ENCODE peak calls at places on chromosome 15, in seven cellular contexts. N is activated T-cell treated with anti-CD3 and anti-CD28 coated beads for 48 hours, Q is activated T-helper 1 cell treated with Interleukin-2 at 50 U/mL for 16 hours, C is left ventricle myocardium inferior, B is right atrium auricular region, J is GM03348, S is NCI-H1105. T is an unnamed sample.

GRCh38 chr15:68207176-68207935 is 2.2 kb upstream of the CALML4 start:
- DNase-seq in J (no peak), Q (no peak), N (no peak), C (no peak), B (no peak), S (no peak), T (no peak)

GRCh38 chr15:70512772-70513362 is 250.5 kb downstream of the UACA start:
- DNase-seq in Q (peak), C (peak), N (peak), B (no peak), S (no peak), J (peak), T (no peak)

GRCh38 chr15:100521907-100522306 is 6.8 kb downstream of the CERS3 start:
- DNase-seq in Q (no peak), B (no peak), N (no peak), C (no peak), J (no peak), S (no peak), T (no peak)

GRCh38 chr15:44811347-44811746 is 75.0 kb downstream of the TRIM69 start:
- DNase-seq in N (no peak), Q (no peak), C (no peak), J (no peak), S (no peak), B (no peak), T (no peak)

GRCh38 chr15:65796610-65797012 is 4.5 kb upstream of the DENND4A start:
- DNase-seq in N (no peak), J (peak), C (no peak), S (no peak), Q (no peak), B (no peak), T (no peak)

GRCh38 chr15:31212286-31212685 is 110.8 kb upstream of the TRPM1 start:
- DNase-seq in B (peak), J (no peak), N (no peak), S (no peak), Q (no peak), C (no peak), T (no peak)

GRCh38 chr15:63858881-63859280 is 25.1 kb upstream of the HERC1 start:
- DNase-seq in B (no peak), S (no peak), J (no peak), Q (no peak), C (no peak), N (no peak), T (peak)

GRCh38 chr15:88012711-88013110 is 243.8 kb downstream of the NTRK3 start:
- DNase-seq in Q (no peak), B (no peak), S (no peak), J (no peak), N (no peak), C (no peak), T (no peak)

GRCh38 chr15:57340673-57341259 is 35.5 kb upstream of the CGNL1 start:
- DNase-seq in S (peak), B (no peak), J (peak), N (peak), C (no peak), Q (no peak), T (peak)

GRCh38 chr15:63449711-63450110 is 54.7 kb upstream of the USP3 start:
- DNase-seq in C (no peak), B (no peak), J (peak), Q (no peak), S (no peak), N (no peak), T (no peak)

GRCh38 chr15:61556037-61556648 is 327.0 kb upstream of the RORA start:
- DNase-seq in B (no peak), C (no peak), N (no peak), Q (no peak), J (peak), S (no peak), T (no peak)

GRCh38 chr15:29819979-29820801 is 2.1 kb downstream of the TJP1 start:
- DNase-seq in S (no peak), B (no peak), Q (no peak), C (no peak), J (no peak), N (no peak), T (no peak)

GRCh38 chr15:100159436-100159835 is 182.3 kb downstream of the ADAMTS17 start:
- DNase-seq in S (no peak), Q (no peak), J (no peak), C (no peak), B (no peak), N (no peak), T (no peak)

GRCh38 chr15:27989838-27990237 is 109.3 kb downstream of the OCA2 start:
- DNase-seq in S (no peak), C (no peak), B (no peak), J (no peak), N (no peak), Q (no peak), T (no peak)

GRCh38 chr15:77684341-77685081 is 51.8 kb upstream of the LINGO1 start:
- DNase-seq in J (no peak), B (no peak), N (no peak), Q (no peak), S (no peak), C (no peak), T (no peak)

GRCh38 chr15:99704444-99704838 is 28.8 kb downstream of the LYSMD4 start:
- DNase-seq in J (peak), C (no peak), B (no peak), S (peak), Q (no peak), N (no peak), T (no peak)

T was measured in heart left ventricle.